ENCODE peak calls at places on chromosomes 2 and 18, in four cellular contexts. K is IMR-90, X is DND-41, M is uterus. Y is an unnamed sample. For H3K36me3, the result is how much of the 10 kb centered on the place peaks cover.

GRCh38 chr2:2157400-2157799 is 173.7 kb downstream of the MYT1L start:
- DNase-seq in K (no peak), X (no peak), M (no peak), Y (no peak)

GRCh38 chr18:79382681-79383387 is 12.9 kb upstream of the NFATC1 start:
- DNase-seq in K (no peak), X (no peak), M (no peak), Y (no peak)

GRCh38 chr18:55405655-55406373 is 182.2 kb downstream of the TCF4 start:
- DNase-seq in K (peak), X (no peak), M (peak), Y (no peak)

GRCh38 chr2:151575338-151575737 is 158.9 kb downstream of the NEB start:
- DNase-seq in K (no peak), X (no peak), M (no peak), Y (no peak)

GRCh38 chr18:48683661-48684060 is 144.8 kb downstream of the CTIF start:
- DNase-seq in K (no peak), X (no peak), M (no peak), Y (no peak)

GRCh38 chr2:183248866-183249567 is 124.8 kb downstream of the NUP35 start:
- DNase-seq in K (peak), X (no peak), M (no peak), Y (peak)

GRCh38 chr18:50616484-50617048 is 56.7 kb downstream of the MAPK4 start:
- DNase-seq in K (no peak), X (no peak), M (no peak), Y (no peak)

GRCh38 chr2:97845818-97846217 is 132.4 kb downstream of the ZAP70 start:
- DNase-seq in K (no peak), X (no peak), M (no peak), Y (no peak)

GRCh38 chr2:213221962-213222361 is 62.3 kb upstream of the SPAG16 start:
- DNase-seq in K (no peak), X (no peak), M (no peak), Y (no peak)

GRCh38 chr2:84875213-84875560 is 5.7 kb downstream of the TRABD2A start:
- DNase-seq in K (no peak), X (no peak), M (no peak), Y (no peak)

GRCh38 chr2:232026941-232027340 is 65.4 kb downstream of the DIS3L2 start:
- DNase-seq in K (no peak), X (no peak), M (no peak), Y (peak)

GRCh38 chr2:98903767-98904485 is 32.1 kb downstream of the CRACDL start:
- DNase-seq in K (no peak), X (no peak), M (no peak), Y (no peak)

GRCh38 chr2:210541280-210541902 is 15.0 kb upstream of the CPS1 start:
- DNase-seq in K (peak), X (no peak), M (no peak), Y (no peak)

GRCh38 chr2:45435316-45435715 is 175.8 kb downstream of the SRBD1 start:
- DNase-seq in K (peak), X (no peak), M (no peak), Y (no peak)

GRCh38 chr2:98869272-98869641 is 66.8 kb downstream of the CRACDL start:
- DNase-seq in K (no peak), X (no peak), M (no peak), Y (no peak)

GRCh38 chr2:30894498-30895119 is 87.4 kb upstream of the CAPN13 start:
- DNase-seq in K (no peak), X (peak), M (no peak), Y (no peak)

GRCh38 chr18:12086249-12086648 is 7.4 kb upstream of the ANKRD62 start:
- DNase-seq in K (no peak), X (no peak), M (no peak), Y (no peak)

GRCh38 chr18:42306208-42306980 is 351.4 kb downstream of the PIK3C3 start:
- DNase-seq in K (no peak), X (no peak), M (no peak), Y (no peak)

GRCh38 chr2:10654069-10654468 is 35.7 kb downstream of the NOL10 start:
- DNase-seq in K (peak), X (no peak), M (no peak), Y (peak)

GRCh38 chr2:134536312-134536711 is 182.5 kb downstream of the TMEM163 start:
- DNase-seq in K (no peak), X (no peak), M (no peak), Y (no peak)

GRCh38 chr2:62343636-62344349 is 147.9 kb downstream of the B3GNT2 start:
- DNase-seq in K (no peak), X (no peak), M (no peak), Y (no peak)

GRCh38 chr2:232506713-232507112 is 13.5 kb upstream of the PRSS56 start:
- DNase-seq in K (no peak), X (no peak), M (no peak), Y (no peak)

GRCh38 chr2:218991674-218992168 is 1.5 kb downstream of the CRYBA2 start:
- DNase-seq in K (peak), X (no peak), M (no peak), Y (no peak)

GRCh38 chr18:36155960-36156757 is 26.5 kb downstream of the ELP2 start:
- DNase-seq in K (peak), X (no peak), M (no peak), Y (no peak)

GRCh38 chr2:240593026-240593702 is 6.6 kb downstream of the CAPN10 start:
- DNase-seq in K (no peak), X (no peak), M (no peak), Y (no peak)

GRCh38 chr2:43718530-43719124 is 42.4 kb upstream of the C1GALT1C1L start:
- DNase-seq in K (no peak), X (no peak), M (no peak), Y (peak)

GRCh38 chr2:207163053-207163814 is 2.5 kb downstream of the KLF7 start:
- DNase-seq in K (peak), X (no peak), M (peak), Y (no peak)

GRCh38 chr2:28356095-28356911 is 36.4 kb upstream of the FOSL2 start:
- DNase-seq in K (peak), X (peak), M (peak), Y (no peak)

GRCh38 chr2:215921884-215922283 is 91.5 kb downstream of the MREG start:
- DNase-seq in K (peak), X (no peak), M (no peak), Y (no peak)

GRCh38 chr2:238139141-238139840 is 823 bp downstream of the KLHL30 start:
- DNase-seq in K (no peak), X (no peak), M (no peak), Y (peak)
- TF ChIP-seq CTCF in K (peak), X (peak), M (peak), Y (peak)

DNA sequence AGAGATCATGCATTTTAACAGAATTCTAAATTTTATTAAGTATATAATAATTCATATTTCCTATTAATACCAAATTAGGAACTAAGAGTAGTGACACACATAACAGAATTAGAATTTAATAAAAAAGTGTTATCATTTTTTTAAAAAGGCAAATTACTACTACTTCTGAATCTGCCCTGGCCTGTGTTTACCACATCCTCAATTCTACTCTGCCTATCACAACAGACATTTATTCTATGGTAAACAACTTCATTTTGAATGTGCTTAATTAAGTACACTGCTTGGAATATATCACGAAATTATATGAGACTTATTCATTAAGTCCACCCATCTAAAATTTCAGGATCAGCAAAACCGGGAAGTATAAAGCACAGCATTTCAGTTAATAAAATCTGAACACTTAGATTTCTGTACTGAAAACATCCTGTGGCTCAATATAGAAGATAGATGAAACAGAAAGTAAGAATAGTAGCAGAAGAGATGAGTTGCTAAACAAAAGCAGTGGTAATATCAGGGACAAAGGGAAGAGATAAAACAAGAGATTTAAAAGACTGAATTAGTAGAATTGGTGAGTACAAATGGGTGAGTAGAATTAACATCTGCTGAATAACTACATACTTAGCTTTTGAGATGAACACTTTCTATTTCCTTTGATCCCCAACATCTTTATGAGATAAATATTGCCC is 3.7 kb downstream of the SMC6 start:
- DNase-seq in K (no peak), X (no peak), M (no peak), Y (peak)
- H3K4me3 ChIP-seq in K (no peak), X (no peak), M (no peak), Y (peak)

GRCh38 chr2:171836151-171836910 is 57.7 kb downstream of the SLC25A12 start:
- DNase-seq in K (peak), X (no peak), M (no peak), Y (no peak)
- H3K36me3 ChIP-seq in K (under half), X (half or more), M (under half), Y (under half)

GRCh38 chr2:106816974-106817373 is 69.0 kb downstream of the ST6GAL2 start:
- DNase-seq in K (no peak), X (no peak), M (no peak), Y (no peak)
- TF ChIP-seq CTCF in K (no peak), X (no peak), M (no peak), Y (no peak)